ENCODE peak calls at places on chromosomes 12 and 14, in nine cellular contexts. Q is pancreas; M is Kasumi-1; P is DMS153; G is effector memory CD8-positive, alpha-beta T cell; X is tibial artery; C is activated naive CD8-positive, alpha-beta T cell treated with anti-CD3 and anti-CD28 coated beads, Interleukin-2, amount 50 U/mL, for 24 hours; H is mucosa of gallbladder; T is activated CD8-positive, alpha-beta memory T cell treated with anti-CD3 and anti-CD28 coated beads, Interleukin-2, amount 50 U/mL, for 4 hours. L is an unnamed sample.

GRCh38 chr12:32120419-32120818 is 13.8 kb downstream of the BICD1 start:
- DNase-seq in Q (no peak), M (no peak), P (no peak), G (no peak), X (no peak), C (no peak), H (no peak), T (no peak), L (no peak)

GRCh38 chr12:96177013-96177412 is 17.2 kb upstream of the ELK3 start:
- DNase-seq in Q (no peak), M (peak), P (no peak), G (no peak), X (no peak), C (peak), H (no peak), T (peak), L (no peak)

GRCh38 chr12:47935196-47935595 is 28.2 kb upstream of the TMEM106C start:
- DNase-seq in Q (no peak), M (no peak), P (no peak), G (no peak), X (no peak), C (no peak), H (peak), T (no peak), L (no peak)

GRCh38 chr14:72679106-72679505 is 214.8 kb downstream of the DPF3 start:
- DNase-seq in Q (no peak), M (no peak), P (no peak), G (no peak), X (no peak), C (no peak), H (no peak), T (no peak), L (no peak)

GRCh38 chr12:2386566-2386965 is 333.8 kb downstream of the CACNA1C start:
- DNase-seq in Q (no peak), M (no peak), P (no peak), G (no peak), X (no peak), C (no peak), H (no peak), T (no peak), L (no peak)

GRCh38 chr12:123129651-123130050 is 21.2 kb downstream of the PITPNM2 start:
- DNase-seq in Q (no peak), M (no peak), P (no peak), G (no peak), X (no peak), C (no peak), H (no peak), T (no peak), L (no peak)

GRCh38 chr12:132237772-132238486 is 91.5 kb downstream of the GALNT9 start:
- DNase-seq in Q (no peak), M (no peak), P (no peak), G (no peak), X (no peak), C (no peak), H (no peak), T (no peak), L (no peak)

GRCh38 chr12:124531281-124531745 is 36.1 kb downstream of the NCOR2 start:
- DNase-seq in Q (no peak), M (no peak), P (peak), G (no peak), X (no peak), C (no peak), H (no peak), T (no peak), L (no peak)

GRCh38 chr14:26887842-26888241 is 290.0 kb upstream of the NOVA1 start:
- DNase-seq in Q (no peak), M (no peak), P (no peak), G (no peak), X (peak), C (no peak), H (peak), T (no peak), L (no peak)

GRCh38 chr14:100730530-100730929 is 3.8 kb downstream of the DLK1 start:
- DNase-seq in Q (no peak), M (no peak), P (no peak), G (no peak), X (no peak), C (no peak), H (no peak), T (no peak), L (no peak)

GRCh38 chr12:130987151-130987931 is 33.6 kb downstream of the ADGRD1 start:
- DNase-seq in Q (no peak), M (no peak), P (no peak), G (no peak), X (no peak), C (no peak), H (no peak), T (no peak), L (no peak)

GRCh38 chr12:41724216-41724615 is 420.5 kb downstream of the GXYLT1 start:
- DNase-seq in Q (no peak), M (no peak), P (no peak), G (no peak), X (no peak), C (no peak), H (no peak), T (no peak), L (no peak)

GRCh38 chr12:574475-575128 is 88.6 kb downstream of the NINJ2 start:
- DNase-seq in Q (no peak), M (no peak), P (no peak), G (no peak), X (no peak), C (no peak), H (no peak), T (no peak), L (no peak)

GRCh38 chr14:24692382-24693352 is 58.7 kb upstream of the GZMB start:
- DNase-seq in Q (no peak), M (no peak), P (no peak), G (peak), X (no peak), C (peak), H (no peak), T (no peak), L (no peak)

GRCh38 chr12:29437575-29437974 is 56.6 kb upstream of the ERGIC2 start:
- DNase-seq in Q (no peak), M (no peak), P (no peak), G (no peak), X (no peak), C (no peak), H (no peak), T (no peak), L (no peak)

GRCh38 chr12:64098709-64099354 is 123.3 kb downstream of the KICS2 start:
- DNase-seq in Q (peak), M (no peak), P (no peak), G (no peak), X (no peak), C (no peak), H (no peak), T (no peak), L (peak)

GRCh38 chr12:64691227-64691792 is 67.9 kb downstream of the GNS start:
- DNase-seq in Q (no peak), M (no peak), P (no peak), G (no peak), X (no peak), C (no peak), H (no peak), T (no peak), L (no peak)

GRCh38 chr12:48175613-48176416 is 7.6 kb upstream of the CCDC184 start:
- DNase-seq in Q (no peak), M (no peak), P (no peak), G (no peak), X (no peak), C (no peak), H (no peak), T (no peak), L (no peak)

GRCh38 chr12:49984960-49985359 is 12.2 kb downstream of the AQP6 start:
- DNase-seq in Q (no peak), M (no peak), P (no peak), G (no peak), X (no peak), C (no peak), H (no peak), T (no peak), L (no peak)

GRCh38 chr12:88308825-88309224 is 166.7 kb downstream of the TMTC3 start:
- DNase-seq in Q (no peak), M (no peak), P (no peak), G (no peak), X (no peak), C (no peak), H (no peak), T (no peak), L (no peak)

GRCh38 chr14:51283402-51283825 is 43.4 kb downstream of the TMX1 start:
- DNase-seq in Q (no peak), M (peak), P (peak), G (no peak), X (no peak), C (no peak), H (no peak), T (no peak), L (peak)

GRCh38 chr14:21105095-21105494 is 4.2 kb downstream of the TMEM253 start:
- DNase-seq in Q (no peak), M (no peak), P (no peak), G (no peak), X (no peak), C (no peak), H (no peak), T (no peak), L (no peak)

GRCh38 chr14:102655154-102655553 is 62.7 kb downstream of the RCOR1 start:
- DNase-seq in Q (no peak), M (no peak), P (no peak), G (no peak), X (no peak), C (no peak), H (no peak), T (no peak), L (no peak)

GRCh38 chr14:52043690-52044089 is 25.2 kb downstream of the NID2 start:
- DNase-seq in Q (no peak), M (peak), P (peak), G (peak), X (no peak), C (peak), H (no peak), T (peak), L (peak)

GRCh38 chr12:114447274-114447716 is 41.4 kb upstream of the TBX5 start:
- DNase-seq in Q (no peak), M (no peak), P (no peak), G (no peak), X (no peak), C (no peak), H (no peak), T (no peak), L (no peak)

L was measured in NCI-H446.